ENCODE peak calls at places on chromosomes 11 and 22, in six cellular contexts. T, F, G, M, R and Y are unnamed samples.

GRCh38 chr11:33660962-33661361 is 39.7 kb downstream of the C11orf91 start:
- DNase-seq in T (no peak), F (no peak), G (no peak), M (no peak), R (no peak), Y (no peak)

GRCh38 chr11:132131962-132132361 is 761.5 kb downstream of the NTM start:
- DNase-seq in T (no peak), F (no peak), G (no peak), M (no peak), R (no peak), Y (no peak)

GRCh38 chr22:47898946-47899345 is 1136.5 kb downstream of the TBC1D22A start:
- DNase-seq in T (no peak), F (no peak), G (no peak), M (no peak), R (no peak), Y (no peak)

GRCh38 chr11:58939277-58939676 is at the start of gene GLYATL1:
- DNase-seq in T (no peak), F (no peak), G (no peak), M (no peak), R (no peak), Y (no peak)

GRCh38 chr11:119787074-119787461 is 58.1 kb upstream of the NECTIN1 start:
- DNase-seq in T (no peak), F (no peak), G (no peak), M (no peak), R (no peak), Y (no peak)

GRCh38 chr11:68297812-68298658 is 14.4 kb upstream of the LRP5 start:
- DNase-seq in T (peak), F (peak), G (peak), M (peak), R (peak), Y (peak)

GRCh38 chr11:36513965-36514364 is 3.9 kb upstream of the TRAF6 start:
- DNase-seq in T (no peak), F (no peak), G (no peak), M (no peak), R (no peak), Y (no peak)

GRCh38 chr11:57762235-57762866 is 749 bp downstream of the CTNND1 start:
- DNase-seq in T (peak), F (no peak), G (no peak), M (no peak), R (no peak), Y (no peak)

GRCh38 chr11:33747969-33748368 is 11.7 kb upstream of the CD59 start:
- DNase-seq in T (peak), F (no peak), G (no peak), M (no peak), R (no peak), Y (no peak)

GRCh38 chr11:95245038-95245437 is 14.0 kb upstream of the SESN3 start:
- DNase-seq in T (peak), F (no peak), G (peak), M (peak), R (no peak), Y (no peak)

GRCh38 chr22:25797891-25798290 is 55.9 kb downstream of the MYO18B start:
- DNase-seq in T (no peak), F (no peak), G (no peak), M (no peak), R (no peak), Y (no peak)

GRCh38 chr11:46736146-46736545 is 17.1 kb downstream of the F2 start:
- DNase-seq in T (no peak), F (no peak), G (no peak), M (no peak), R (no peak), Y (no peak)

GRCh38 chr22:35119494-35119893 is 53.5 kb downstream of the ISX start:
- DNase-seq in T (no peak), F (no peak), G (no peak), M (no peak), R (no peak), Y (no peak)

GRCh38 chr22:19431641-19432091 is at the start of gene HIRA:
- DNase-seq in T (peak), F (peak), G (peak), M (peak), R (peak), Y (peak)

GRCh38 chr22:50599816-50600454 is 658 bp upstream of the MAPK8IP2 start:
- DNase-seq in T (peak), F (peak), G (no peak), M (no peak), R (no peak), Y (peak)

GRCh38 chr22:50600967-50601668 is 525 bp downstream of the MAPK8IP2 start:
- DNase-seq in T (no peak), F (no peak), G (no peak), M (no peak), R (no peak), Y (no peak)

GRCh38 chr22:50601669-50602337 is 1.2 kb downstream of the MAPK8IP2 start:
- DNase-seq in T (no peak), F (no peak), G (no peak), M (no peak), R (no peak), Y (no peak)

GRCh38 chr22:50602338-50602700 is 1.7 kb downstream of the MAPK8IP2 start:
- DNase-seq in T (no peak), F (no peak), G (no peak), M (no peak), R (no peak), Y (no peak)

DNA sequence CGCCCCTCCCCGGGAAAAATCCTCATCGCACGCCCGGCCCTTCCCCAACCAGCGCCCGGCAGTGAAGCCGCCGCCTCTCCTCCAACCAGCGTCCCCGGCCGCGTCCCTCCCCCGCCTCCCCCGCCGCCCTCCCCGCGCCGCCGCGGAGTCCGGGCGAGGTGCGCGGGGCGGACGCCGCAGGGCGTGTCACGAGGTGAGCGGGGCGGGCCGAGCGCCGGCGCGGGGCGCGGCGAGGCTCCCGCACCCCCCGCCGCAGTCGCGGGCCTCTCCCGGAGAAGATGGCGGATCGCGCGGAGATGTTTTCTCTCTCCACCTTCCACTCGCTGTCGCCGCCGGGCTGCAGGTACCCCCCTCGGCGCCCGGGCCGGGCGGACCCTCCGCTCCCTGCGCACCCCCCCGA is at the start of gene MAPK8IP2:
- DNase-seq in T (no peak), F (no peak), G (no peak), M (no peak), R (no peak), Y (no peak)
- H3K4me3 ChIP-seq in T (peak), F (no peak), G (peak), M (peak), R (peak), Y (peak)

DNA sequence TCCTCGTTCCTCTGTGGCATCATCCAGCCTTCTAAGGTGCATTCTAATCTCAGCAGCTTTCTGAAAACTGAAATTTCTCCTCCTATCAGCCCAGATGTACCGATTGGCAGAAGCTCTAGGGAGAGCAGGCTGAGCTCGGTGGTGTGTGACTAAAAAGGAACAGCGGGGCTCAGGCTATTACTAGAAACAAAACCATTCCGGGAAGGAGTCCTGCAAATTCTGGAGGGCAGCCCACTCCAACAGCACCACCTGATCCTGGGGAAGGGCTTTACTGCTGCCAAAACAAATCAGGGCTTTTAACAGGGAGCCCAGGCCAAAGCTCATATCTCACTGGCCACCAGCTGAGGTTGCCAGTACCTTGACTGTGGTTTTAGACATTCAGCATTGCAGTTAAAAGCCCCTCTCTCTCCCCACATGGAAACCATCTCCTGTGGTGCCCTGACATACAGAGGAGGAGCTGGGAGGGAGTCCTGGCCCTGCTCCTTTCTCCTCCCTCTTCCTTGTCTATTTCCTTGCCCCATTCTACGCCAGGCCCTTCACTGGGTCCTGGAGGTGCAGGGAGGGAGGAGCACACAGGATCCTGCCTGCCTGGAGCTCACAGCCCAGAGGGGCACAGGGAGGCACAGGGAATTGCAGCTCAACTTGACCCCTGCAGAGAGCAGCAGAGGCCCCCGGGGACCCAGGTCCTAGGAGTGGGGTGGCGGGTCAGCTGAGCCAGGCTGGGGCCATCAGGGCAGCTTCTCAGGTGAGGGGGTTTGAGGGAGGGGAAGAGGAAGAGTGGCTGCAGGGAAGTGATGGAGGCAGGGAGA is 889 bp downstream of the PLAAT4 start:
- DNase-seq in T (peak), F (no peak), G (no peak), M (no peak), R (no peak), Y (peak)
- H3K4me3 ChIP-seq in T (no peak), F (peak), G (no peak), M (peak), R (no peak), Y (peak)

DNA sequence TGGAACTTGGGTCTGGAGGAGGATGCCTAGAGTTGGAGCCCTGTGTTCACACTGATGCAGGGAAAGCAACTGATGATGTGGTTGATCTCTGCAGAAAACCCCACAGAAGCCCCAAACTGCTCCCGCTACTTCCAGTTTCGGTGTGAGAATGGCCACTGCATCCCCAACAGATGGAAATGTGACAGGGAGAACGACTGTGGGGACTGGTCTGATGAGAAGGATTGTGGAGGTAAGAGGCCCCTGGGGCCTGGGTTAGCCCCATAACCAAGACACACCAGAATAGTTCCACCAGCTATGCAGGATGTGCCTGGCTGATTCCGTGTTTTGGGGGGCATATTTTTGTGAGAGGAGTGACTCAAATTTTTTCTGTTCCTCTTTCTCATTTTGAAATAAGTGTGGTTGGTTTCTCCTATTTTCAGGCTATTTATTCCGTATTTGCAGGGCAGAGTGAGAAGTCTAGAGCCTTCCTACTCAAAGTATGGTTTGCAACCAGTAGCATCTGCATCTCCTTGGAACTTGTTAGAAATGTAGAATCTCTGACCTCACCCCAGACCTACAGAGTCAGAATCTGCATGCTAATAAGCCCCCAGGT is 137.3 kb upstream of the SORL1-AS1 start:
- DNase-seq in T (no peak), F (no peak), G (no peak), M (no peak), R (no peak), Y (no peak)
- H3K4me3 ChIP-seq in T (no peak), F (no peak), G (no peak), M (no peak), R (no peak), Y (no peak)

GRCh38 chr11:72221386-72221785 is 3.2 kb upstream of the INPPL1 start:
- DNase-seq in T (no peak), F (no peak), G (no peak), M (no peak), R (no peak), Y (no peak)
- H3K4me3 ChIP-seq in T (no peak), F (no peak), G (no peak), M (no peak), R (no peak), Y (no peak)

GRCh38 chr11:125168875-125169537 is 4.5 kb downstream of the PKNOX2 start:
- DNase-seq in T (peak), F (no peak), G (no peak), M (no peak), R (no peak), Y (no peak)

GRCh38 chr11:125166903-125167291 is 2.3 kb downstream of the PKNOX2 start:
- DNase-seq in T (no peak), F (no peak), G (no peak), M (no peak), R (no peak), Y (no peak)

GRCh38 chr11:125166347-125166841 is 1.8 kb downstream of the PKNOX2 start:
- DNase-seq in T (peak), F (no peak), G (no peak), M (no peak), R (no peak), Y (no peak)

GRCh38 chr11:125167292-125167953 is 2.9 kb downstream of the PKNOX2 start:
- DNase-seq in T (peak), F (no peak), G (no peak), M (peak), R (no peak), Y (no peak)

GRCh38 chr11:125167954-125168821 is 3.6 kb downstream of the PKNOX2 start:
- DNase-seq in T (peak), F (no peak), G (no peak), M (no peak), R (no peak), Y (no peak)
- H3K4me3 ChIP-seq in T (no peak), F (no peak), G (no peak), M (peak), R (no peak), Y (no peak)